ENCODE peak calls at places on chromosomes 13 and 19, in five cellular contexts. C is adrenal gland; K is CD8-positive, alpha-beta T cell; W is heart right ventricle; M is CD14-positive monocyte. O is an unnamed sample.

GRCh38 chr19:32748497-32748896 is 28.9 kb downstream of the TDRD12 start:
- DNase-seq in C (no peak), K (no peak), M (no peak), W (no peak), O (no peak)

GRCh38 chr13:112014857-112015256 is 52.1 kb upstream of the SOX1 start:
- DNase-seq in M (no peak), K (no peak), W (no peak), C (no peak), O (no peak)

GRCh38 chr19:29512748-29513147 is 13.0 kb upstream of the VSTM2B start:
- DNase-seq in W (no peak), K (no peak), M (no peak), C (no peak), O (no peak)

GRCh38 chr19:6935618-6936017 is 48.2 kb downstream of the ADGRE1 start:
- DNase-seq in C (no peak), K (no peak), M (no peak), W (no peak), O (no peak)

GRCh38 chr13:93265800-93266199 is 39.2 kb downstream of the GPC6 start:
- DNase-seq in W (no peak), K (no peak), C (no peak), M (no peak), O (no peak)

GRCh38 chr13:33249066-33249465 is 36.5 kb downstream of the STARD13 start:
- DNase-seq in C (no peak), K (no peak), W (no peak), M (no peak), O (no peak)

GRCh38 chr13:23621316-23621645 is 51.1 kb downstream of the TNFRSF19 start:
- DNase-seq in W (no peak), K (no peak), C (peak; percentile 52), M (no peak), O (no peak)

GRCh38 chr19:42153606-42154405 is 21.6 kb upstream of the POU2F2 start:
- DNase-seq in C (no peak), W (no peak), K (no peak), M (no peak), O (peak; percentile 46)

DNA sequence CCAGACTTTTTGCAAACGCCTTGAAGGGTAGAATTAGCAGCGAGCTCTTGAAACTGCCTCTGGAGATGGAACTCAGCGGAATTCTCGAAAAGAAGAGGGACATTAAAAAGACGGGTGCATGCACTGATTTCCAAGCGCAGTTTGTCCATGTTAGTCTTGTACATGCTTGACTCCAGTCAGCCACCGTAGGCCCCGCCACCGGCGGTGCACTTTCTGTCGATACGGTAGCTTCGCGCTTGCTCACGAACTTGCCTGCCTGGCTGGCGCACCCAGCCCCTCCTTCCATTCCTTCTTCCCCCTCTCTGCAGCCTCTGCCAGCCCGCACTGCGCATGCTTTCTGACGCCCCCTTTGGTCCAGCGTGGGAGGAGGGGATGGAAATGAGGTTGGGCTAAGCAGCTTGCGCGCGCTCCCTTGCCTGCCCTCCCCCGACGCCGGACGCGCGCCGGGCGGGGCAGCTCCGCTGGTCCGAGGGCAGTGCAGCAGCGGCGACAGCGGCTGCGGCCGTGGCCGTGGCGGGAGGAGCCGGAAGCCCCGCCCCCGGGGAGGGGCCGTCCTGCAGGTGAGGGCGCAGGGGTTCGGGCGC is at the start of gene ZNF575:
- DNase-seq in M (peak; percentile 74), C (peak; percentile 94), K (peak; percentile 87), W (peak; percentile 94), O (peak; percentile 96)
- TF ChIP-seq CTCF in M (no peak), C (no peak), K (no peak), W (no peak), O (no peak)

GRCh38 chr19:1070576-1070930 is 3.6 kb downstream of the ARHGAP45 start:
- DNase-seq in M (no peak), K (no peak), C (no peak), W (no peak), O (no peak)
- TF ChIP-seq CTCF in M (no peak), K (no peak), C (no peak), W (no peak), O (no peak)

GRCh38 chr19:51402117-51402516 is 11.7 kb upstream of the C19orf84 start:
- DNase-seq in M (no peak), K (no peak), C (no peak), W (no peak), O (no peak)

GRCh38 chr19:51394045-51394836 is 3.9 kb upstream of the C19orf84 start:
- DNase-seq in W (peak; percentile 96), K (peak; percentile 86), M (peak; percentile 94), C (peak; percentile 94), O (peak; percentile 90)

GRCh38 chr19:51396175-51396574 is 5.8 kb upstream of the C19orf84 start:
- DNase-seq in K (no peak), M (no peak), C (no peak), W (no peak), O (no peak)

DNA sequence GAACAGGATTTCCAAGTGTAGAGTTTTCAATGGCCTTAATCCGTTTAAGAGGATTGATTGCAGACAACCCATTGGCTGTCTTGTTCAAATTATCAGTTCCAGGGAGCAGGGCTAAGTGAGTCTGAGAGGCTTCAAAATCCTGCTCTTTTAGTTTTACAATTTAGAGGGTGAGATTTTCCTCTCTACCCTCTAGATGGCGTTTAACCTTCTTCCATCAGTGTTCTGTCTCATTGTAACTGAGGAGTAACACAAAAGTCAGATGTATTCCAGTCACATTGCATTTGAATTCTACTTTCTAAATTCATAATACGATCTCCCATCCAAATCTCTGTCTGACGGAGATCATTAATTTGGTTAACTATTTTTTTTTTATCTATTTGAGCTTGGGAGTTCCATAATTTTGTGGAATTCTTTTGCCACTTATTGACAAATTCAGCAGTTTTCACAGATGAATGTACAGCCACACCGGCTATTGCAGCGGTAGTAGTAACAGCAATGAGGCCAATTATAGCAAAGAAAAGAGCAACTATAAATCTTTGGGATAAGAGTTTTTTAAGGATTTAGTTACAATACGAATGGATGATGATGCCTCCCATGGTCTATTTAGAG is 7.8 kb upstream of the C19orf84 start:
- DNase-seq in C (no peak), W (no peak), M (no peak), K (no peak), O (no peak)
- TF ChIP-seq CTCF in C (peak; percentile 21), W (peak; percentile 41), M (peak; percentile 76), K (peak; percentile 78), O (peak; percentile 13)

GRCh38 chr13:40564342-40564997 is 102.0 kb downstream of the FOXO1 start:
- DNase-seq in C (peak; percentile 58), W (no peak), M (no peak), K (no peak), O (no peak)
- TF ChIP-seq CTCF in C (no peak), W (no peak), M (no peak), K (no peak), O (no peak)

DNA sequence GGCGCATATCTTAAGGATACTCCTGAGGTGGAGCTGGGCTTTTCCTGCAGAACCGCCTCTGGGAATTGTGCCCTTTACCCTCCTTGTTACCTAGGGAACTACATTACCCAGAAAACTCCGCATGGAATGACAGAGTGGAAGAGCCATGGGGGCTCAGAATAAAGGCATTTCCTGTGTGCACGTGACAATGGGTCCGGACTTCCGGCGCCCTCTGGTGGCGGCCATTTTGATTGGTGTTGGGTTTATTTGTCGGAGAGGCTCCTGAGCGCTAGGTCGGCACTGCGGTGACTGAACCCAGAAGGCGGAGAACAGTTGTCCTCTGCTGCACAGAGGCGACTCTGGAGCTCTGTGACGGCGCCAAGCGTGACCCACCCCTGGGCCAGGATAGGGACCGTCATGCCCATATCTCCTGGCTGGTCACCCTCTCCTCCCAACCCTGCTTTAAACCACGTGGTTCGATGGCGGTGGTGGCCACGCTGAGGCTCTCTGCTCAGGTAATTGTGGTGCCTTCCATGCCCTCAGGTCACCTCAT is at the start of gene ZNF587B:
- DNase-seq in W (peak; percentile 86), C (peak; percentile 53), K (peak; percentile 32), M (peak; percentile 49), O (peak; percentile 42)
- TF ChIP-seq CTCF in W (peak; percentile 70), C (peak; percentile 5), K (peak; percentile 18), M (peak; percentile 44), O (peak; percentile 41)

DNA sequence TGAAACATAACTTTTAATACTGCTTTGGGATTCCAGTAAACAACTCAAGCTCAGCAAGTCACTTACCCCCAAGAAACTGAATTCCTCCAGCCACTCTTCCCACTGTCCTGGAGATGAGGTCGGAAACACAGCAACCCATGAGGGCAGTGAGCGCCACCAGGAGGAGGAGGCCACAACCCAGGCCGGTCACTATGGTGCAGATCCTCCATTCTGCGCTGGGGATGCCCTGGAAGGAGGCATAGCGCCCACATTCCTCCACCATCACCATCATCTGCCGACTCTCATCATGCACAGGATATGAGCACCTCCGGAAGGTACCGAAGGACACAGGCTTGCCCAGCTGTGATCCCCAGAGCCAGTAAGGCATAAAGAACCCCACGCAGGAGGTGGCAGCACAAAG is 2.2 kb downstream of the LHFPL6 start:
- DNase-seq in M (no peak), K (no peak), C (no peak), W (peak; percentile 73), O (peak; percentile 3)
- TF ChIP-seq CTCF in M (no peak), K (no peak), C (no peak), W (peak; percentile 59), O (no peak)